ENCODE peak calls at places on chromosomes 6 and 20, in eight cellular contexts. T, X, N, F, E, G, K and O are unnamed samples.

GRCh38 chr6:132728616-132729015 is 14.8 kb upstream of the VNN1 start:
- DNase-seq in G (no peak), T (no peak), N (no peak), K (no peak), F (no peak), E (no peak), X (no peak), O (no peak)

GRCh38 chr6:53320964-53321363 is 27.8 kb downstream of the ELOVL5 start:
- DNase-seq in G (no peak), K (no peak), X (no peak), N (no peak), E (no peak), F (no peak), T (no peak), O (no peak)

GRCh38 chr6:28537509-28538140 is 11.9 kb downstream of the GPX5 start:
- DNase-seq in F (no peak), X (no peak), E (peak; percentile 46), G (no peak), K (peak; percentile 2), T (no peak), N (no peak), O (no peak)

GRCh38 chr6:43497129-43497396 is 13.1 kb downstream of the LRRC73 start:
- DNase-seq in T (no peak), N (no peak), X (no peak), K (no peak), G (no peak), E (no peak), F (no peak), O (no peak)

GRCh38 chr20:13995841-13996240 is 525 bp downstream of the MACROD2 start:
- DNase-seq in F (peak; percentile 68), K (peak; percentile 54), T (peak; percentile 53), N (peak; percentile 60), E (no peak), X (peak; percentile 68), G (peak; percentile 31), O (no peak)

GRCh38 chr6:112106562-112106961 is 19.2 kb downstream of the FAM229B start:
- DNase-seq in T (no peak), K (no peak), E (no peak), G (no peak), X (no peak), N (no peak), F (no peak), O (no peak)

GRCh38 chr20:20546402-20546801 is 166.0 kb downstream of the RALGAPA2 start:
- DNase-seq in X (no peak), F (no peak), T (no peak), E (no peak), G (no peak), K (no peak), N (peak; percentile 20), O (no peak)

GRCh38 chr6:139371421-139372253 is 2.8 kb downstream of the CITED2 start:
- DNase-seq in E (no peak), G (no peak), X (no peak), N (no peak), F (no peak), K (peak; percentile 46), T (no peak), O (no peak)

GRCh38 chr20:45822863-45823262 is 4.2 kb downstream of the TNNC2 start:
- DNase-seq in K (peak; percentile 75), N (peak; percentile 54), G (peak; percentile 33), F (peak; percentile 68), E (no peak), X (peak; percentile 20), T (peak; percentile 27), O (no peak)

GRCh38 chr6:90364291-90364690 is 67.6 kb upstream of the BACH2 start:
- DNase-seq in T (no peak), E (no peak), X (no peak), F (no peak), K (no peak), G (no peak), N (no peak), O (no peak)

GRCh38 chr6:130306377-130306776 is 59.4 kb upstream of the TMEM200A start:
- DNase-seq in E (no peak), F (no peak), X (no peak), T (no peak), K (no peak), G (no peak), N (no peak), O (no peak)

GRCh38 chr20:56843386-56843785 is 214.3 kb downstream of the TFAP2C start:
- DNase-seq in X (no peak), G (no peak), N (no peak), K (peak; percentile 26), F (peak; percentile 67), E (no peak), T (no peak), O (no peak)

GRCh38 chr20:24892522-24892921 is 56.5 kb upstream of the CST7 start:
- DNase-seq in N (no peak), G (no peak), T (no peak), X (no peak), E (no peak), K (no peak), F (no peak), O (no peak)

GRCh38 chr6:111984516-111985201 is 69.2 kb upstream of the CCN6 start:
- DNase-seq in T (no peak), F (no peak), N (no peak), E (no peak), G (no peak), K (no peak), X (no peak), O (no peak)

GRCh38 chr20:56572178-56572577 is 39.1 kb downstream of the FAM209B start:
- DNase-seq in E (no peak), G (no peak), X (no peak), N (no peak), F (no peak), T (no peak), K (peak; percentile 10), O (no peak)

GRCh38 chr6:137043710-137044365 is 927 bp downstream of the IL20RA start:
- DNase-seq in N (peak; percentile 27), X (peak; percentile 27), T (peak; percentile 61), G (peak; percentile 36), E (no peak), K (peak; percentile 70), F (no peak), O (no peak)

GRCh38 chr20:35087355-35087754 is 5.3 kb downstream of the TRPC4AP start:
- DNase-seq in K (no peak), G (no peak), E (no peak), N (no peak), T (no peak), X (no peak), F (no peak), O (no peak)
- H3K4me3 ChIP-seq in K (no peak overlapping the region), G (no peak overlapping the region), E (no peak overlapping the region), N (no peak overlapping the region), T (no peak overlapping the region), X (no peak overlapping the region), F (no peak overlapping the region), O (no peak overlapping the region)

GRCh38 chr6:163461696-163462095 is 47.2 kb downstream of the QKI start:
- DNase-seq in X (no peak), E (no peak), F (no peak), T (no peak), N (peak; percentile 1), G (no peak), K (no peak), O (no peak)
- H3K27ac ChIP-seq in X (no peak overlapping the region), E (no peak overlapping the region), F (no peak overlapping the region), T (peak overlapping the region; percentile 10), N (no peak overlapping the region), G (no peak overlapping the region), K (peak overlapping the region; percentile 80), O (no peak overlapping the region)

GRCh38 chr20:63775096-63775978 is 35.8 kb downstream of the SLC2A4RG start:
- DNase-seq in F (no peak), G (peak; percentile 58), N (no peak), K (peak; percentile 62), E (peak; percentile 23), T (peak; percentile 30), X (no peak), O (no peak)
- H3K4me3 ChIP-seq in F (no peak overlapping the region), G (no peak overlapping the region), N (no peak overlapping the region), K (peak overlapping the region; percentile 59), E (no peak overlapping the region), T (no peak overlapping the region), X (no peak overlapping the region), O (peak overlapping the region; percentile 49)

DNA sequence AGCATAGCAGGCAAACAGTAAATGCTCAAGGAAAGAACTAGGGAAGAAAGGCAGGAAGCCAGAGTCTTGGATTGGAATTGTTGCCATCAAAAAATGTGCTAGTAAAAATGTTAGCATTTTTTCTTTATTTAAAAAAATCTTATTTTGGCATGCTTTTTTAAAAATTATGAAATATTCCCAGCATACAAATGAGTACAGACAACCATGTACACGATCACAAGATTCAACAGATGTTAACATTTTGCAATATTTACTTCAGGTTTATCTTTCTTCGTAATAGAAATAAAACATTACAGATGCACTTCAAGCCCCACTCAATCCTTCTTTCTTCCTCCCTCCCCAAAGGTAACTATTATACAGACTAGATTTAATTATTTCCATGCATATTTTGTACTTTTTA is 27.4 kb upstream of the NOP56 start:
- DNase-seq in E (no peak), G (no peak), K (no peak), N (no peak), F (no peak), X (no peak), T (no peak), O (no peak)
- H3K27ac ChIP-seq in E (no peak overlapping the region), G (no peak overlapping the region), K (no peak overlapping the region), N (no peak overlapping the region), F (no peak overlapping the region), X (no peak overlapping the region), T (no peak overlapping the region), O (peak overlapping the region; percentile 43)

DNA sequence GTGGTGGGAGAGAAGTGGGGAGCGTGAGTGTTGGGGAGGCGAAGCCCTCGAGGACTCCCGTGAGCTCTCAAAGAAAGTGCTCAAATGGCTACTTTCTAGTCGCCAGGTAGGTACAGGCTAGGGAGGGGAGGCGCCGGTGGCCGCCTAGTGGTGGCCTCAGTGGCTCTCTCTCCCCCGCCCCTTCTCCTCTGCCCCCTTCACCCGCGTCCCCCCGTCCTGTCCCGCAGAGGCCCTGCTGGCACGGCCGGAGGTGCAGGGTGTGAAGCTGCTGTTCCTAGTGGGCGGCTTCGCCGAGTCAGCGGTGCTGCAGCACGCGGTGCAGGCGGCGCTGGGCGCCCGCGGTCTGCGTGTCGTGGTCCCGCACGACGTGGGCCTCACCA is 16.3 kb downstream of the ADISSP start:
- DNase-seq in G (no peak), F (no peak), T (no peak), X (no peak), E (no peak), K (no peak), N (no peak), O (no peak)
- H3K4me3 ChIP-seq in G (no peak overlapping the region), F (peak overlapping the region; percentile 32), T (peak overlapping the region; percentile 44), X (no peak overlapping the region), E (no peak overlapping the region), K (no peak overlapping the region), N (peak overlapping the region; percentile 42), O (peak overlapping the region; percentile 74)